ENCODE peak calls at places on chromosomes 16 and 17, in five cellular contexts. One of them, this sample, is unnamed.

GRCh38 chr16:71669926-71670536 is 44.0 kb downstream of the MARVELD3 start:
- DNase-seq in GM12891: no peak
- DNase-seq in K562: no peak
- DNase-seq in HepG2: no peak
- DNase-seq in GM12878: no peak
- DNase-seq in this sample: no peak

GRCh38 chr17:71975998-71976649 is 144.7 kb upstream of the SOX9 start:
- DNase-seq in GM12878: no peak
- DNase-seq in HepG2: no peak
- DNase-seq in K562: no peak
- DNase-seq in GM12891: no peak
- DNase-seq in this sample: no peak

GRCh38 chr17:48037036-48037881 is at the start of gene COPZ2:
- DNase-seq in GM12878: no peak
- DNase-seq in K562: no peak
- DNase-seq in HepG2: peak
- DNase-seq in GM12891: peak
- DNase-seq in this sample: peak

GRCh38 chr16:58500329-58501241 is 642 bp downstream of the NDRG4 start:
- DNase-seq in GM12891: no peak
- DNase-seq in HepG2: no peak
- DNase-seq in K562: no peak
- DNase-seq in GM12878: no peak
- DNase-seq in this sample: no peak

GRCh38 chr17:8913091-8913490 is 45.6 kb upstream of the PIK3R6 start:
- DNase-seq in K562: no peak
- DNase-seq in HepG2: no peak
- DNase-seq in GM12878: no peak
- DNase-seq in GM12891: no peak
- DNase-seq in this sample: no peak

GRCh38 chr16:79328327-79329162 is 272.0 kb downstream of the MAF start:
- DNase-seq in GM12891: no peak
- DNase-seq in HepG2: no peak
- DNase-seq in K562: no peak
- DNase-seq in GM12878: no peak
- DNase-seq in this sample: no peak

GRCh38 chr17:51487947-51488346 is 227.6 kb downstream of the UTP18 start:
- DNase-seq in HepG2: peak
- DNase-seq in GM12878: no peak
- DNase-seq in K562: peak
- DNase-seq in GM12891: no peak
- DNase-seq in this sample: no peak

GRCh38 chr17:75151893-75152292 is 2.4 kb downstream of the JPT1 start:
- DNase-seq in GM12878: no peak
- DNase-seq in GM12891: no peak
- DNase-seq in HepG2: no peak
- DNase-seq in K562: peak
- DNase-seq in this sample: no peak

GRCh38 chr16:81956213-81956948 is 54.9 kb downstream of the SDR42E1 start:
- DNase-seq in GM12891: no peak
- DNase-seq in K562: no peak
- DNase-seq in HepG2: no peak
- DNase-seq in GM12878: no peak
- DNase-seq in this sample: no peak

GRCh38 chr17:28059675-28060074 is 17.2 kb downstream of the NLK start:
- DNase-seq in GM12878: no peak
- DNase-seq in K562: no peak
- DNase-seq in GM12891: no peak
- DNase-seq in HepG2: no peak
- DNase-seq in this sample: no peak
- TF ChIP-seq POLR2A in GM12878: no peak
- TF ChIP-seq POLR2A in K562: no peak
- TF ChIP-seq POLR2A in GM12891: no peak
- TF ChIP-seq POLR2A in HepG2: no peak
- TF ChIP-seq POLR2A in this sample: no peak

GRCh38 chr16:67936124-67936875 is at the start of gene PSMB10:
- DNase-seq in K562: peak
- DNase-seq in GM12878: no peak
- DNase-seq in HepG2: peak
- DNase-seq in GM12891: no peak
- DNase-seq in this sample: peak

GRCh38 chr16:67935402-67936123 is 1.1 kb downstream of the PSMB10 start:
- DNase-seq in GM12878: peak
- DNase-seq in HepG2: peak
- DNase-seq in K562: peak
- DNase-seq in GM12891: peak
- DNase-seq in this sample: peak

GRCh38 chr16:67935096-67935401 is 1.6 kb downstream of the PSMB10 start:
- DNase-seq in K562: no peak
- DNase-seq in GM12878: no peak
- DNase-seq in GM12891: no peak
- DNase-seq in HepG2: no peak
- DNase-seq in this sample: no peak

GRCh38 chr16:67933805-67934204 is 2.1 kb upstream of the CTRL start:
- DNase-seq in HepG2: no peak
- DNase-seq in GM12891: no peak
- DNase-seq in GM12878: no peak
- DNase-seq in K562: no peak
- DNase-seq in this sample: no peak

DNA sequence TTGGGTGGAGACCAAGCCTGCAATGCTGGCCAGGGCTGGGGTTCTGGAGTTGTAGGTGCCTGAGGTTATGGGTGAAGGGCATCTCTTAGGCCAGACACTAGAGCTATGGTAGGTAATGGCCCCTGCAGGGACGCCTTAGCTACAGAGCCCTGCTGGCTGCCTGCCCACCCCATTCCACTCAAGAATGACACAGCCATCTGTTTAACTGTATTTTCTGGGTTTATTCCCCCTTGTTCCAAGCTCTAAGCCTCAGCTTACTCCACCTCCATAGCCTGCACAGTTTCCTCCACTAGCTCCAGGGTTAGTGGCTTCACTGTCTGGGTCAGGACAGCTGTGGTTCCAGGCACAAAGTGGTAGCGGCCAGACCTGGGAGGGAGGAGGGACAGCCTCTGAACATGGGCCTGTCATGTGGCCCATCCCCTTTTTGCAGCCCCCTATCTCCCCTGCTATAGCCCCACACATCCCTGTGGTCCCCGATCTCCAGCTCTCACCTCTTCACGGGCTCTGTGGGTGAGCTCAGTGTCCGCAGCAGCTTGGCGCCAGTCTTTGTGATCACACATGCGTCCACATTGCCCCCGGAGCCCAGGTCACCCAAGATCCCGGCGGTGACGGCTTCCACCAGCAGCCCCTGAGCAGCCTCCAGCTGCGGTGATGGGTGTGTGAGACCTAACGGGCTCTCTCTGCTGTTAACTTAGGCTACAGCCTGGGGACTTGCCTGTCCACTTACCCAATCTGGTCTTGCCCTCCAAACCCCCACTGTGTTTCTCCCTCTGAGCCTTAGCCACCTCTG is 2.1 kb downstream of the PSMB10 start:
- DNase-seq in HepG2: no peak
- DNase-seq in GM12891: no peak
- DNase-seq in K562: peak
- DNase-seq in GM12878: no peak
- DNase-seq in this sample: no peak
- TF ChIP-seq POLR2AphosphoS5 in HepG2: no peak
- TF ChIP-seq POLR2AphosphoS5 in GM12891: peak
- TF ChIP-seq POLR2AphosphoS5 in K562: no peak
- TF ChIP-seq POLR2AphosphoS5 in GM12878: peak
- TF ChIP-seq POLR2AphosphoS5 in this sample: no peak

DNA sequence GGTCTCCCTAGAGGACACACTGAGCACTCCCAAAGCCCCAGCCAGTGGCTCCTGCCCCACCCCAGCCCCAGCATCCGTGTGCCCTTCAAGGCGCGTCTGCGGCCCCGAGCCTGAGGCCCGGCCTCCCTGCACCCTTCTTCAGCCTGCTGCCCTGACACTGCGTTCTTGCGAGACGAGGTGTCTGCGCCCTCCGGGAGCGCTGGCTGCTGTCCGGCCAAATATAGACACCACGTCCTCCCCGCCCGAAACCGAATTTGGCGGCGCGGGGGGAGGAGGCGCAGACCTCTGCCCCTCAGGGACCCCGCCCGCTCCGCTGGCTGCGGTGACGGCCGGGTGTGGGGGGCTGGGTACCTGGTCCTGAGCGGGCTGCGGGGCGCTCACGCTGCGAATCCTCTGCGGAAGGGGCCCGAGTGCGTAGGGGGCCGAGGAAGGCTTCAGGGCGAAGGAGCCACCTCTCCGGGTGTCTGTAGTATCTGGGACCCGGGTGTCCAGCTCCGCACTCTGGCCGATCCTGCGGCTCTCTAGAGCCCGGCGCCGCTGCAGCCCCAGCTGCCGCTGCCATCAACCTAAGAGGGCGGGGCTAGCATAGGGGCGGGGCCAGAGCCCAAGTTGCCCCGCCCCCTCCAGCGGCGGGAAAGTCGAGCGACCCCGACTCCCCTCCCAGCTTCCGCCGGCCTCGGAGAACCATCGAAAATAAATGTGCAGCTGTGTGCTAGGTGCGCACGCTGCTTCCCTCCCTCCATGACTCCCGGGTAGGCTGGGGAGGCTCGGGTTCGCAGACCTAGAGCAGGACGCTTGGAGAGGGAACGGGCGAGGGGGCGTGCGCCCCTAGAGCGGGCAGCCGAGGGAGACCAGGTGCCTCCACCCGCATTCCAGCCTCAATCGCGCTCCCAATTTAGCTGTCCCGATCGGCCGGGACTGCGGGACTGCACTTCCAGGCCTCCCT is at the start of gene CORO6:
- DNase-seq in GM12878: no peak
- DNase-seq in GM12891: peak
- DNase-seq in K562: peak
- DNase-seq in HepG2: no peak
- DNase-seq in this sample: peak
- TF ChIP-seq TAF1 in GM12878: no peak
- TF ChIP-seq TAF1 in GM12891: no peak
- TF ChIP-seq TAF1 in K562: peak
- TF ChIP-seq TAF1 in HepG2: peak
- TF ChIP-seq TAF1 in this sample: no peak

GRCh38 chr16:4646773-4647660 is 22.4 kb downstream of the MGRN1 start:
- DNase-seq in GM12891: no peak
- DNase-seq in GM12878: no peak
- DNase-seq in K562: no peak
- DNase-seq in HepG2: no peak
- DNase-seq in this sample: no peak
- TF ChIP-seq POLR2A in GM12891: no peak
- TF ChIP-seq POLR2A in GM12878: peak
- TF ChIP-seq POLR2A in K562: no peak
- TF ChIP-seq POLR2A in HepG2: no peak
- TF ChIP-seq POLR2A in this sample: no peak

GRCh38 chr16:50266337-50267091 is at the start of gene ADCY7:
- DNase-seq in GM12891: peak
- DNase-seq in HepG2: no peak
- DNase-seq in K562: peak
- DNase-seq in GM12878: no peak
- DNase-seq in this sample: peak
- TF ChIP-seq POLR2AphosphoS5 in GM12891: no peak
- TF ChIP-seq POLR2AphosphoS5 in HepG2: no peak
- TF ChIP-seq POLR2AphosphoS5 in K562: peak
- TF ChIP-seq POLR2AphosphoS5 in GM12878: peak
- TF ChIP-seq POLR2AphosphoS5 in this sample: peak

GRCh38 chr17:79650283-79650682 is 39.4 kb upstream of the RBFOX3 start:
- DNase-seq in K562: no peak
- DNase-seq in GM12878: no peak
- DNase-seq in HepG2: no peak
- DNase-seq in GM12891: no peak
- DNase-seq in this sample: no peak
- TF ChIP-seq TAF1 in K562: no peak
- TF ChIP-seq TAF1 in GM12878: no peak
- TF ChIP-seq TAF1 in HepG2: no peak
- TF ChIP-seq TAF1 in GM12891: no peak
- TF ChIP-seq TAF1 in this sample: no peak